ENCODE peak calls at places on chromosomes 4 and X, in ten cellular contexts. A, L, Q, O, R, M, H, K, S and W are unnamed samples.

GRCh38 chr4:40763228-40763716 is 13.5 kb downstream of the NSUN7 start:
- DNase-seq in A (no peak), S (peak; percentile 30), R (peak; percentile 51), O (no peak), H (no peak), M (peak; percentile 83), K (no peak), L (no peak), Q (no peak), W (peak; percentile 73)

GRCh38 chrX:30957753-30958152 is 68.7 kb upstream of the TAB3 start:
- DNase-seq in M (no peak), O (no peak), A (no peak), H (no peak), Q (no peak), K (no peak), R (peak; percentile 1), S (peak; percentile 60), L (no peak), W (no peak)

GRCh38 chr4:38275331-38275821 is 315.2 kb downstream of the PTTG2 start:
- DNase-seq in H (no peak), M (no peak), L (no peak), O (no peak), R (no peak), K (no peak), A (peak; percentile 74), S (peak; percentile 11), Q (no peak), W (no peak)

GRCh38 chr4:20311863-20312262 is 60.2 kb downstream of the SLIT2 start:
- DNase-seq in L (no peak), H (no peak), M (no peak), Q (no peak), O (no peak), S (peak; percentile 59), R (peak; percentile 56), K (no peak), A (no peak), W (no peak)

GRCh38 chr4:41207330-41207831 is 7.0 kb downstream of the APBB2 start:
- DNase-seq in M (no peak), A (no peak), H (no peak), L (no peak), K (peak; percentile 11), O (no peak), S (peak; percentile 44), R (no peak), Q (no peak), W (no peak)

GRCh38 chr4:94126669-94127068 is 81.0 kb upstream of the SMARCAD1 start:
- DNase-seq in O (no peak), A (no peak), K (no peak), M (no peak), L (no peak), Q (peak; percentile 40), R (no peak), H (no peak), S (no peak), W (no peak)

GRCh38 chrX:123743312-123743711 is 10.5 kb upstream of the THOC2 start:
- DNase-seq in O (no peak), S (no peak), R (no peak), L (no peak), M (no peak), H (no peak), Q (no peak), A (no peak), K (no peak), W (no peak)

GRCh38 chr4:135184715-135185114 is 983.1 kb upstream of the PABPC4L start:
- DNase-seq in H (no peak), L (no peak), S (no peak), A (no peak), R (no peak), K (no peak), O (no peak), Q (no peak), M (no peak), W (no peak)

DNA sequence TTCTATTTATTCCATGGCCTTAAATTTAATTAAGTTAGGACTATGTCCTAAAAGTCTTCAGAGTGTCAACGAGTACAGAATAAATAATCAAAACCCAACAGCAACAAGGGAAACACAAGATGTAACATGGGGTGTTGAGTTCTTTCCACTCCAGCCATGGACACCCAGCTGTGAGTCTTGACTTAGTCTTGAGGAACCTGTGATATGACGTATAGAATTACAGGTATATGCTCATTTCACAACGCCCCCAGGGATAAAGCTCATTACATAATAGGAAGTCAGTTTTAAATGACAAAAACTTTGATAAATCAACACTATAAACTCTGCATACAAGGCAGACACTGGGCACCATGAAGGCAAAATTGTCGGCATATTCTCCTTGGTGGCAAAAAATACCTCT is 200.0 kb upstream of the CASK start:
- DNase-seq in K (no peak), M (no peak), S (no peak), Q (no peak), O (no peak), A (no peak), H (no peak), R (no peak), L (no peak), W (no peak)
- H3K36me3 ChIP-seq in K (no peaks in the 10 kb centered on the region), M (no peaks in the 10 kb centered on the region), S (no peaks in the 10 kb centered on the region), Q (no peaks in the 10 kb centered on the region), O (no peaks in the 10 kb centered on the region), A (no peaks in the 10 kb centered on the region), H (no peaks in the 10 kb centered on the region), R (no peaks in the 10 kb centered on the region), L (no peaks in the 10 kb centered on the region), W (no peaks in the 10 kb centered on the region)

DNA sequence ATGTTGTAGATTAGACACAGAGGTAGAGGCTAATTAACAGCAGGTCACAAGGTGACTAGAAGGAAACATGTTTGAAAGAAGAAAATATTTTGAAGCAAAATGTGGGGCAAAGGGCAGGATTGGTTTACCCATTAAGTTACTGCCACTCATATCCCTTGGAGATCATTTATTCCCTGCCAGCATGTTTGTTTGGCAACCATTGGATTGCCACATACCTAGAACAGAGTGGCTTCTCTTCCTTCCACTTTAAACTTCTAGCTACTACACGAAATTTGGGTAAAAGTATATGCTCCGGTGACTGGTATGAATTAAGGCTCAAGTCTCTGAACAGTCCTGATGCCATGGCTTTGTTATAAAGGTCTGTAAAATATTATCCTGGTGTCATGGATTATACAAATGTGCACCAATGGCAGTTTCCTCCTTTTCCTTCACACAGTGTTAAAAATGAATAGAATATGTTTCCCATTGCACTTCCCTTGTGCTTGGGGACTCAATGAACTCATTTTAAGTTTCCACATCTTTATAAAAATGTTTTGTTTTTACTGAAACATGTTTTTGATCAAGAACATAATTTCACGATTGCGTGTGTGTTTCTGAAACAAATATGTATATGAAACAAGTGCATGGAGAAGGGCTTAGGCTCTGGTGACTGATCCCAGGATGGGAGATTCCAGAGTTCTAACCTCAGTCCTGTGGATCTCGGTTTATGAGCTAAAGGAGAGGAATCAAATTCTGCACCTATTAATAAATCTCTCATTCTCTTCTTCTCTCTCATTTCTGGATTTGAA is 12.3 kb downstream of the BMP3 start:
- DNase-seq in S (no peak), Q (no peak), L (no peak), R (no peak), A (no peak), K (no peak), O (no peak), M (no peak), H (no peak), W (no peak)
- TF ChIP-seq CTCF in S (no peak), Q (no peak), L (no peak), R (no peak), A (no peak), K (no peak), O (no peak), M (no peak), H (no peak), W (no peak)

DNA sequence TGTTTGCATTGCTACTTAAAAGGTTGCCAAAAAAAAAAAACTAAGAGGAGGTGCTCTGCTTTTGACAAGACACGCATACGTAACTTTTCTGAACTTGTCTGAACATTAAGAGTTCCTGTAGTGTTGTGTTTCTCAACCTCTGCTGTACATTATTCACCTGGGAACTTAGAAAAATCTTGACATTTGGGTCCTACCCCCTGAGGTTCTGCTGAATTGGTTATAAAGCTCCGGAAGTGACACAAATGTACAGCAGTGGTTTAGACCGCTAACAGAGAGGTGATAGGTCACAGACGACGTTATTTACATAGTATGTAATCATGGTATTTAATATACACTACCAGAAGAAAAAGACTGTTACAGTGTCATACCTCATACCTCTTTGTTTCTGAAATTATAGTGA is 61.1 kb downstream of the CPEB2 start:
- DNase-seq in K (no peak), R (no peak), M (no peak), S (no peak), L (no peak), O (no peak), H (no peak), Q (no peak), A (no peak), W (no peak)
- H3K36me3 ChIP-seq in K (peaks cover 13% of the 10 kb centered on the region), R (peaks cover 25% of the 10 kb centered on the region), M (peaks cover 92% of the 10 kb centered on the region), S (peaks cover 17% of the 10 kb centered on the region), L (no peaks in the 10 kb centered on the region), O (peaks cover 41% of the 10 kb centered on the region), H (peaks cover 42% of the 10 kb centered on the region), Q (peaks cover 77% of the 10 kb centered on the region), A (peaks cover 84% of the 10 kb centered on the region), W (peaks cover 6% of the 10 kb centered on the region)

DNA sequence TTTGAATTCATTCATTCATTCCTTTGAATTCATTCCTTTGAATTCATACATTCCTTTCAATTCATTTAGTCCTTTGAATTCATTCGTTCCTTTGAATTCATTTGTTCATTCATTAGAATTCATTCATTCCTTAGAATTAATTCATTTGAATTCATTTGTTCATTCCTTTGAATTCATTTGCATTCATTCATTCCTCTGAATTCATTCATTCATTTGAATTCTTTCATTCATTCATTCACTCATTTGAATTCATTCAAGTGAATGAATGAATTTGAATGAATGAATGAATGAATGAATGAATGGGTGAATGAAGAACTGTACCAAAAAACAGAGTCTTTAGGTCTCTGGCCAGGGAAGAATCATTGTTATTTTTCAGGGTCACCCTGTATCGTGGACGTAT is 216.6 kb downstream of the DHRSX start:
- DNase-seq in L (no peak), M (no peak), R (no peak), Q (no peak), S (no peak), O (no peak), A (no peak), H (no peak), K (no peak), W (no peak)
- TF ChIP-seq CTCF in L (no peak), M (no peak), R (no peak), Q (no peak), S (no peak), O (no peak), A (no peak), H (no peak), K (no peak), W (no peak)

GRCh38 chr4:962231-963208 is 10.8 kb downstream of the DGKQ start:
- DNase-seq in S (no peak), M (peak; percentile 78), L (no peak), O (no peak), H (peak; percentile 62), R (no peak), Q (no peak), A (no peak), K (no peak), W (no peak)
- H3K36me3 ChIP-seq in S (peaks cover 17% of the 10 kb centered on the region), M (peaks cover 18% of the 10 kb centered on the region), L (no peaks in the 10 kb centered on the region), O (peaks cover 25% of the 10 kb centered on the region), H (peaks cover 17% of the 10 kb centered on the region), R (peaks cover 66% of the 10 kb centered on the region), Q (no peaks in the 10 kb centered on the region), A (peaks cover 100% of the 10 kb centered on the region), K (no peaks in the 10 kb centered on the region), W (peaks cover 8% of the 10 kb centered on the region)